ENCODE peak calls at places on chromosomes 1 and 21, in five cellular contexts. One of them, this sample, is unnamed.

GRCh38 chr1:146051452-146051852 is 29.9 kb upstream of the HJV start:
- DNase-seq in prostate gland: no peak
- DNase-seq in hypothalamus: no peak
- DNase-seq in CD4-positive, alpha-beta T cell: no peak
- DNase-seq in retinal pigment epithelial cell: no peak
- DNase-seq in this sample: no peak

GRCh38 chr1:173476197-173476663 is 905 bp upstream of the PRDX6 start:
- DNase-seq in prostate gland: no peak
- DNase-seq in hypothalamus: no peak
- DNase-seq in CD4-positive, alpha-beta T cell: no peak
- DNase-seq in retinal pigment epithelial cell: no peak
- DNase-seq in this sample: no peak

GRCh38 chr1:8510041-8510823 is 192.3 kb downstream of the SLC45A1 start:
- DNase-seq in prostate gland: no peak
- DNase-seq in hypothalamus: no peak
- DNase-seq in CD4-positive, alpha-beta T cell: peak
- DNase-seq in retinal pigment epithelial cell: no peak
- DNase-seq in this sample: no peak

GRCh38 chr1:104795931-104796330 is 1046.2 kb downstream of the AMY1C start:
- DNase-seq in prostate gland: no peak
- DNase-seq in hypothalamus: no peak
- DNase-seq in CD4-positive, alpha-beta T cell: no peak
- DNase-seq in retinal pigment epithelial cell: no peak
- DNase-seq in this sample: no peak

GRCh38 chr21:46049890-46050650 is 47.8 kb upstream of the COL6A2 start:
- DNase-seq in prostate gland: no peak
- DNase-seq in hypothalamus: no peak
- DNase-seq in CD4-positive, alpha-beta T cell: no peak
- DNase-seq in retinal pigment epithelial cell: no peak
- DNase-seq in this sample: no peak

GRCh38 chr1:216464489-216464888 is 41.2 kb upstream of the USH2A start:
- DNase-seq in prostate gland: no peak
- DNase-seq in hypothalamus: no peak
- DNase-seq in CD4-positive, alpha-beta T cell: no peak
- DNase-seq in retinal pigment epithelial cell: no peak
- DNase-seq in this sample: no peak

GRCh38 chr1:12121212-12122000 is 45.4 kb upstream of the TNFRSF1B start:
- DNase-seq in prostate gland: no peak
- DNase-seq in hypothalamus: no peak
- DNase-seq in CD4-positive, alpha-beta T cell: no peak
- DNase-seq in retinal pigment epithelial cell: no peak
- DNase-seq in this sample: no peak

GRCh38 chr1:21436488-21437340 is 3.2 kb upstream of the NBPF3 start:
- DNase-seq in prostate gland: no peak
- DNase-seq in hypothalamus: peak
- DNase-seq in CD4-positive, alpha-beta T cell: no peak
- DNase-seq in retinal pigment epithelial cell: no peak
- DNase-seq in this sample: no peak

GRCh38 chr1:227778401-227778947 is 37.0 kb upstream of the PRSS38 start:
- DNase-seq in prostate gland: no peak
- DNase-seq in hypothalamus: no peak
- DNase-seq in CD4-positive, alpha-beta T cell: no peak
- DNase-seq in retinal pigment epithelial cell: no peak
- DNase-seq in this sample: no peak